ENCODE peak calls at places on chromosomes 4 and X, in seven cellular contexts. U is activated naive CD8-positive, alpha-beta T cell treated with anti-CD3 and anti-CD28 coated beads, Interleukin-2, amount 50 U/mL, for 24 hours; P is HT1080; A is GM04504; J is GM04503; O is ecto neural progenitor cell; E is heart left ventricle. H is an unnamed sample.

GRCh38 chrX:129980540-129981206 is 1.8 kb upstream of the BCORL1 start:
- DNase-seq in J (no peak), A (no peak), U (peak), E (peak), O (peak), P (no peak), H (no peak)

GRCh38 chr4:48720459-48720858 is 59.6 kb downstream of the FRYL start:
- DNase-seq in O (no peak), J (no peak), E (no peak), A (no peak), P (no peak), U (no peak), H (no peak)

GRCh38 chr4:59855630-59856352 is 1344.3 kb upstream of the ADGRL3 start:
- DNase-seq in U (no peak), J (no peak), A (no peak), O (peak), P (no peak), E (no peak), H (no peak)

GRCh38 chr4:100386270-100386669 is 131.6 kb downstream of the EMCN start:
- DNase-seq in P (no peak), O (no peak), A (no peak), J (no peak), E (no peak), U (no peak), H (no peak)

GRCh38 chr4:152971053-152971452 is 34.9 kb downstream of the FHDC1 start:
- DNase-seq in O (no peak), E (no peak), P (no peak), U (no peak), A (no peak), J (no peak), H (no peak)

GRCh38 chr4:142547974-142548373 is 298.1 kb downstream of the INPP4B start:
- DNase-seq in O (no peak), J (peak), E (no peak), U (no peak), A (no peak), P (no peak), H (no peak)

GRCh38 chr4:38387348-38387747 is 276.7 kb upstream of the KLF3 start:
- DNase-seq in A (no peak), U (no peak), J (no peak), P (no peak), E (peak), O (no peak), H (no peak)

GRCh38 chr4:152480356-152480755 is 55.5 kb downstream of the FBXW7 start:
- DNase-seq in J (no peak), E (no peak), O (no peak), A (no peak), U (no peak), P (no peak), H (no peak)

GRCh38 chr4:89212666-89213381 is 94.8 kb downstream of the GPRIN3 start:
- DNase-seq in P (peak), J (no peak), O (no peak), U (no peak), A (no peak), E (no peak), H (peak)

GRCh38 chr4:184911310-184911709 is 85.5 kb upstream of the ACSL1 start:
- DNase-seq in A (peak), P (peak), J (no peak), O (no peak), U (no peak), E (no peak), H (no peak)

GRCh38 chr4:169412046-169412445 is 141.3 kb upstream of the SH3RF1 start:
- DNase-seq in E (no peak), O (no peak), U (no peak), J (no peak), A (no peak), P (no peak), H (no peak)

GRCh38 chrX:153925739-153926593 is at the start of gene ARHGAP4:
- DNase-seq in O (no peak), J (no peak), P (peak), A (no peak), U (peak), E (no peak), H (no peak)

GRCh38 chr4:59612235-59612634 is 1587.9 kb upstream of the ADGRL3 start:
- DNase-seq in P (peak), U (no peak), A (peak), E (no peak), J (peak), O (no peak), H (peak)

GRCh38 chr4:141713771-141714445 is 77.5 kb downstream of the IL15 start:
- DNase-seq in P (peak), A (peak), J (no peak), E (no peak), U (no peak), O (no peak), H (no peak)

GRCh38 chr4:88219099-88219498 is 60.7 kb upstream of the ABCG2 start:
- DNase-seq in E (no peak), A (peak), J (no peak), U (no peak), O (no peak), P (peak), H (peak)

GRCh38 chr4:110823251-110823650 is 200.4 kb upstream of the PITX2 start:
- DNase-seq in E (no peak), P (peak), O (no peak), A (no peak), U (no peak), J (peak), H (no peak)

GRCh38 chr4:70225824-70226223 is at the start of gene FDCSP:
- DNase-seq in E (no peak), P (no peak), J (no peak), U (no peak), A (no peak), O (no peak), H (no peak)

GRCh38 chr4:87543835-87544461 is 14.8 kb upstream of the SPARCL1 start:
- DNase-seq in P (peak), O (no peak), A (no peak), E (peak), U (no peak), J (no peak), H (peak)

GRCh38 chr4:183478123-183478522 is 26.7 kb upstream of the ING2 start:
- DNase-seq in P (no peak), J (no peak), A (no peak), U (no peak), E (no peak), O (no peak), H (no peak)

GRCh38 chr4:181911420-181911819 is 331.8 kb upstream of the TENM3 start:
- DNase-seq in A (peak), J (no peak), P (no peak), E (no peak), O (no peak), U (no peak), H (peak)

GRCh38 chr4:7901274-7901845 is 38.3 kb downstream of the AFAP1 start:
- DNase-seq in O (no peak), P (no peak), U (no peak), J (no peak), A (no peak), E (no peak), H (no peak)

GRCh38 chrX:42752730-42753129 is 25.2 kb downstream of the PPP1R2C start:
- DNase-seq in J (no peak), U (no peak), P (no peak), E (no peak), A (no peak), O (no peak), H (no peak)

GRCh38 chr4:89586318-89586717 is 250.6 kb downstream of the SNCA start:
- DNase-seq in U (no peak), O (no peak), J (no peak), P (no peak), E (no peak), A (no peak), H (no peak)

GRCh38 chr4:54553001-54553400 is 104.8 kb upstream of the KIT start:
- DNase-seq in E (no peak), A (no peak), J (peak), U (no peak), P (no peak), O (no peak), H (no peak)

GRCh38 chr4:5874811-5875465 is 17.9 kb downstream of the CRMP1 start:
- DNase-seq in J (peak), U (no peak), A (peak), E (no peak), O (no peak), P (no peak), H (no peak)

GRCh38 chr4:54861201-54861600 is 203.4 kb downstream of the KIT start:
- DNase-seq in A (no peak), O (no peak), P (no peak), U (no peak), E (no peak), J (no peak), H (no peak)

GRCh38 chr4:62161446-62161845 is 961.3 kb downstream of the ADGRL3 start:
- DNase-seq in A (no peak), O (no peak), E (no peak), P (no peak), J (no peak), U (no peak), H (no peak)

GRCh38 chr4:82588871-82589270 is 27.1 kb upstream of the TMEM150C start:
- DNase-seq in U (no peak), A (no peak), O (no peak), J (no peak), P (no peak), E (no peak), H (no peak)

GRCh38 chrX:71489540-71489939 is 43.4 kb upstream of the OGT start:
- DNase-seq in J (no peak), U (no peak), O (no peak), A (peak), E (no peak), P (no peak), H (no peak)

GRCh38 chr4:74578329-74578728 is 133.4 kb downstream of the AREG start:
- DNase-seq in E (no peak), P (no peak), J (no peak), U (no peak), O (no peak), A (no peak), H (no peak)

GRCh38 chrX:17497193-17497592 is 122.2 kb downstream of the NHS start:
- DNase-seq in A (no peak), E (no peak), U (no peak), P (no peak), O (no peak), J (no peak), H (no peak)

GRCh38 chr4:147325566-147325965 is 155.3 kb upstream of the EDNRA start:
- DNase-seq in P (no peak), J (no peak), O (no peak), E (no peak), A (no peak), U (no peak), H (no peak)

GRCh38 chr4:173446416-173446815 is 47.5 kb upstream of the SCRG1 start:
- DNase-seq in A (no peak), E (no peak), P (no peak), U (no peak), J (no peak), O (no peak), H (no peak)

GRCh38 chr4:74111990-74112389 is 13.0 kb upstream of the CXCL2 start:
- DNase-seq in U (no peak), O (no peak), A (no peak), J (no peak), E (peak), P (no peak), H (no peak)